ENCODE peak calls at places on chromosomes 3 and 15, in six cellular contexts. V, Q, Z, O, G and N are unnamed samples.

GRCh38 chr3:197103766-197104165 is 74.1 kb upstream of the MELTF start:
- DNase-seq in Z (no peak), Q (no peak), V (peak), O (no peak), G (no peak), N (peak)

GRCh38 chr3:17033516-17034168 is 148.9 kb downstream of the PLCL2 start:
- DNase-seq in V (no peak), G (peak), Z (no peak), Q (no peak), O (no peak), N (peak)

GRCh38 chr15:69474846-69475455 is 22.3 kb downstream of the RPLP1 start:
- DNase-seq in V (no peak), Q (no peak), G (peak), O (no peak), Z (no peak), N (no peak)

GRCh38 chr3:68306571-68306970 is 625.8 kb downstream of the TAFA4 start:
- DNase-seq in O (no peak), Z (no peak), V (no peak), Q (peak), G (peak), N (no peak)

GRCh38 chr3:94173667-94174434 is 111.0 kb downstream of the NSUN3 start:
- DNase-seq in V (no peak), G (peak), O (no peak), Z (no peak), Q (no peak), N (peak)

GRCh38 chr3:171286580-171287249 is 173.5 kb downstream of the TNIK start:
- DNase-seq in G (no peak), V (no peak), Z (no peak), Q (peak), O (no peak), N (peak)

GRCh38 chr3:126752303-126753190 is 48.5 kb downstream of the CHCHD6 start:
- DNase-seq in V (peak), Z (peak), G (peak), Q (peak), O (peak), N (peak)

GRCh38 chr3:51539291-51539891 is 872 bp downstream of the RAD54L2 start:
- DNase-seq in G (peak), V (no peak), Z (peak), Q (peak), O (no peak), N (peak)

GRCh38 chr3:46453526-46454208 is 11.0 kb downstream of the LTF start:
- DNase-seq in Z (no peak), V (no peak), O (no peak), Q (no peak), G (no peak), N (no peak)

GRCh38 chr15:82909080-82909815 is 43.3 kb downstream of the HOMER2 start:
- DNase-seq in Q (no peak), V (no peak), G (no peak), Z (no peak), O (no peak), N (no peak)

GRCh38 chr3:3664916-3665315 is 134.3 kb upstream of the LRRN1 start:
- DNase-seq in G (no peak), Q (no peak), Z (no peak), V (peak), O (no peak), N (no peak)

GRCh38 chr3:194661946-194662345 is 10.0 kb downstream of the LSG1 start:
- DNase-seq in Z (no peak), O (no peak), V (no peak), Q (no peak), G (no peak), N (no peak)

GRCh38 chr3:51670053-51670666 is 892 bp upstream of the TEX264 start:
- DNase-seq in V (no peak), Z (no peak), O (no peak), G (no peak), Q (no peak), N (no peak)

GRCh38 chr3:14411988-14412387 is 9.6 kb downstream of the SLC6A6 start:
- DNase-seq in Q (no peak), G (no peak), Z (no peak), V (no peak), O (no peak), N (no peak)

GRCh38 chr3:14414841-14415464 is 12.5 kb downstream of the SLC6A6 start:
- DNase-seq in O (no peak), Z (no peak), V (no peak), G (peak), Q (no peak), N (no peak)

GRCh38 chr3:14411166-14411526 is 8.7 kb downstream of the SLC6A6 start:
- DNase-seq in Q (no peak), G (no peak), O (no peak), V (no peak), Z (no peak), N (no peak)

GRCh38 chr3:14413381-14414071 is 11.1 kb downstream of the SLC6A6 start:
- DNase-seq in G (peak), V (no peak), Q (no peak), Z (no peak), O (no peak), N (peak)

GRCh38 chr3:14412831-14413380 is 10.5 kb downstream of the SLC6A6 start:
- DNase-seq in O (no peak), V (no peak), Z (no peak), Q (no peak), G (no peak), N (peak)
- H3K4me3 ChIP-seq in O (no peak), V (no peak), Z (peak), Q (no peak), G (no peak), N (no peak)

GRCh38 chr15:57505056-57505713 is 86.5 kb upstream of the MYZAP start:
- DNase-seq in Q (no peak), V (no peak), Z (no peak), O (peak), G (peak), N (no peak)
- H3K4me3 ChIP-seq in Q (no peak), V (no peak), Z (no peak), O (no peak), G (no peak), N (no peak)

GRCh38 chr3:39156421-39156820 is 3.0 kb upstream of the CSRNP1 start:
- DNase-seq in G (no peak), O (no peak), Z (no peak), Q (no peak), V (no peak), N (no peak)

GRCh38 chr3:39157359-39157758 is 4.0 kb upstream of the CSRNP1 start:
- DNase-seq in Q (no peak), O (no peak), V (no peak), Z (no peak), G (no peak), N (no peak)

GRCh38 chr3:39154323-39155021 is 1.1 kb upstream of the CSRNP1 start:
- DNase-seq in V (no peak), Z (peak), G (peak), O (no peak), Q (peak), N (no peak)

GRCh38 chr3:39150803-39151631 is 2.4 kb downstream of the CSRNP1 start:
- DNase-seq in V (peak), Z (no peak), O (peak), G (peak), Q (peak), N (peak)

DNA sequence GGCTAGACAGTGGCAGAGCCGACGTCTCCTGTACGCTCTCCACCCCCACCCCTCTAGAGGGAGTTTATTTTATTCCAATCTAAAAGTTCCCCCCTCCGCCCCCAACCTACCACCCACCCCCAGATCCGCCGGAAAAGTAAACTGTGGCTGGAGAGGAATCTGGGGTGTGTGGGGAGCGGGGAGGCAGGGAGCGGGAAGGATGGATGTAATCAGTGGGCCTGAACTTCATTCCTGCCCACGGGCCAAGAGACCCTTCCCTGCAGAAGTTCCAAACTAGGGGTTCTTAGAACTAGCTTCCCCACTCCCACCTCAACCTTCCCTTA is 547 bp upstream of the CSRNP1 start:
- DNase-seq in G (no peak), Z (no peak), O (no peak), Q (no peak), V (no peak), N (no peak)
- H3K4me3 ChIP-seq in G (peak), Z (peak), O (peak), Q (peak), V (peak), N (peak)

DNA sequence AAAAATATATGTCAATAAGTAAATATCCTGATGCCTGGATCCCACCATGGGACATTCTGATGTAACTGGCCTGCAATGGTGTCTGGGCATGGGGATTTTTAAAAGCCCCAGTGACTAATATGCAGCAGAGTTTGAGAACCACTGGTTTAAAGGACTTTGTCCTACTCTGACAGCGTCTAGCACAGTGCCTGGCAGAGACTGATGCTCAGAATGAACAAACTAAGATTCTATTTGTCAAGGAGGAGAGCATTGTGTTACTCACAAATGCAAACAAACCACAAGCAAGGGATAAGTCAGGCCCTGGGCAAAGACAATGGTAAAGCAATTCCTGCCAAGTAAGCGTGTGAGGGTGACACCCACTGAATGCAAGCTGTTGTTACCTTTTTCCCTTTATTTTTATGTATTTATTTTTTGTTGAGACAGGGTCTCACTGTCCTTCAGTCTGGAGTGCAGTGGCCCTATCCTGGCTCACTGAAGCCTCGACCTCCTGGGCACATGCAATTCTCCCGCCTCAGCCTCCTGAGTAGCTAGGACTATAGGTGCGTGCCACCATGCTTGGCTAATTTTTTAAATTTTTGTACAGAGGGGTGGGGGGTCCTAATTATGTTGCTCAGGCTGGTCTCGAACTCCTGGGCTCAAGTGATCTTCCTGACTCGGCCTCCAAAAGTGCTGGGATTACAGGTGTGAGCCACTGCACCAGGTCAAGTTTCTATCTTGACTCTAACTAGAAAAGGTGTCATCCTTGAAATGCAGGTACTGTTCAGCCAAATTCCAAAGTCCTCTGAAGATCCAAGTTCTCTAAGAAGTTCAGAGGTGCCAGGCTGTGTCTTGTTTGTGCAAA is 909 bp upstream of the GPD1L start:
- DNase-seq in G (peak), O (no peak), Z (no peak), Q (no peak), V (no peak), N (peak)
- H3K4me3 ChIP-seq in G (no peak), O (no peak), Z (peak), Q (no peak), V (no peak), N (peak)